ENCODE peak calls at places on chromosomes 12 and 14, in four cellular contexts. L is H1, I is HepG2, S is GM12878. K is an unnamed sample.

GRCh38 chr12:113709456-113709855 is 237.8 kb upstream of the LHX5 start:
- DNase-seq in L (no peak), S (no peak), I (no peak), K (no peak)

GRCh38 chr12:14454098-14454907 is 88.8 kb downstream of the ATF7IP start:
- DNase-seq in S (peak; percentile 30), I (peak; percentile 65), L (peak; percentile 15), K (peak; percentile 90)

GRCh38 chr12:113222730-113223531 is 1.7 kb downstream of the TPCN1 start:
- DNase-seq in I (peak; percentile 91), L (no peak), S (no peak), K (no peak)

GRCh38 chr12:110281549-110282342 is 699 bp downstream of the ATP2A2 start:
- DNase-seq in S (no peak), I (no peak), L (no peak), K (no peak)

GRCh38 chr12:57389033-57389432 is 41.8 kb downstream of the R3HDM2 start:
- DNase-seq in I (no peak), S (no peak), L (no peak), K (no peak)

GRCh38 chr14:92589213-92589852 is 75.8 kb downstream of the RIN3 start:
- DNase-seq in I (peak; percentile 34), L (no peak), S (no peak), K (no peak)

GRCh38 chr12:106058256-106059182 is 80.2 kb downstream of the NUAK1 start:
- DNase-seq in S (no peak), I (no peak), L (no peak), K (no peak)

GRCh38 chr12:94875525-94875924 is 128.0 kb downstream of the NDUFA12 start:
- DNase-seq in S (peak; percentile 86), I (peak; percentile 21), L (no peak), K (peak; percentile 49)

GRCh38 chr14:52891800-52892199 is 59.0 kb downstream of the FERMT2 start:
- DNase-seq in I (no peak), S (no peak), L (no peak), K (no peak)

GRCh38 chr14:51442513-51443175 is 202.6 kb downstream of the TMX1 start:
- DNase-seq in I (no peak), L (no peak), S (no peak), K (no peak)

GRCh38 chr14:77055981-77056380 is 27.5 kb upstream of the IRF2BPL start:
- DNase-seq in S (no peak), L (no peak), I (no peak), K (no peak)

GRCh38 chr14:105537580-105538474 is 11.4 kb downstream of the TMEM121 start:
- DNase-seq in L (no peak), S (no peak), I (no peak), K (no peak)

GRCh38 chr12:95788637-95789036 is 1.9 kb downstream of the NTN4 start:
- DNase-seq in I (no peak), L (no peak), S (no peak), K (no peak)

GRCh38 chr12:68932123-68932700 is 759 bp downstream of the CPM start:
- DNase-seq in L (no peak), I (no peak), S (peak; percentile 16), K (no peak)

DNA sequence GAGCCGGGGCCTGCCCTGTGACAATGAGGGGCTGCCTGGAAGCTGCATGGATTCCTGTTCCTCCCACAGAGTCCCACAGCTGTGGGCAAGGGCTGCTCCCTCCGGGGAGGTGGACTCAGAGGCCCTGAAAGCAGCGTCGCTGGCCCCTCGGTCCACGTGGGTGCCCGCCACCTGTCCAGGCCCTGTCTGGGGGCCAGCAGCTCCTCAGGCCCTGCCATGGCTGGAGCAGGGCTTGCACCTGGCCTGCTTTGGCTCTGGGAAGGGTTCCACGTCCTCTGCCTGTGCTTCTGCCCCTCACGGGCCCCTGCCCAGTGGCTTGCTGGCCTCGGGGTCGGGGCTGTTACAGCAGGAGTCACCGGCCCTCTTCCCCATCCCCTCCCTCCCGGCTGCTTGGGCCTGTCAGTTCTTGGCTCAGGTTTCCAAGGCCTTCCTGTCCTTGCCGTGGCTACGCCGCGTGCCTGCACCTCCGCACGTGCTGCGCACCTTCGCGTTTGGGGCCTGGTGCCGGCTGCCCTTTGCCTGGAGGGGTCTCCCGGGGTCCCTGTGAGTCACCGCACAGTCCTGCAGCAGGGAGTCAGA is 5.8 kb downstream of the FBRSL1 start:
- DNase-seq in L (no peak), I (no peak), S (no peak), K (no peak)
- H3K4me1 ChIP-seq in L (no peaks in the 10 kb centered on the region), I (peaks cover 56% of the 10 kb centered on the region), S (peaks cover 26% of the 10 kb centered on the region), K (peaks cover 47% of the 10 kb centered on the region)

GRCh38 chr14:100586153-100586519 is 1.1 kb downstream of the BEGAIN start:
- DNase-seq in I (no peak), S (no peak), L (no peak), K (no peak)

GRCh38 chr14:100587248-100587762 is at the start of gene BEGAIN:
- DNase-seq in S (no peak), L (no peak), I (no peak), K (no peak)

GRCh38 chr14:100585448-100586152 is 1.6 kb downstream of the BEGAIN start:
- DNase-seq in S (no peak), L (no peak), I (no peak), K (no peak)

GRCh38 chr14:100587763-100588411 is 670 bp upstream of the BEGAIN start:
- DNase-seq in S (no peak), I (no peak), L (no peak), K (no peak)

GRCh38 chr14:100586520-100587247 is 533 bp downstream of the BEGAIN start:
- DNase-seq in I (no peak), S (no peak), L (no peak), K (no peak)
- TF ChIP-seq SUZ12 in I (no peak), S (no peak), L (peak; percentile 68), K (no peak)

DNA sequence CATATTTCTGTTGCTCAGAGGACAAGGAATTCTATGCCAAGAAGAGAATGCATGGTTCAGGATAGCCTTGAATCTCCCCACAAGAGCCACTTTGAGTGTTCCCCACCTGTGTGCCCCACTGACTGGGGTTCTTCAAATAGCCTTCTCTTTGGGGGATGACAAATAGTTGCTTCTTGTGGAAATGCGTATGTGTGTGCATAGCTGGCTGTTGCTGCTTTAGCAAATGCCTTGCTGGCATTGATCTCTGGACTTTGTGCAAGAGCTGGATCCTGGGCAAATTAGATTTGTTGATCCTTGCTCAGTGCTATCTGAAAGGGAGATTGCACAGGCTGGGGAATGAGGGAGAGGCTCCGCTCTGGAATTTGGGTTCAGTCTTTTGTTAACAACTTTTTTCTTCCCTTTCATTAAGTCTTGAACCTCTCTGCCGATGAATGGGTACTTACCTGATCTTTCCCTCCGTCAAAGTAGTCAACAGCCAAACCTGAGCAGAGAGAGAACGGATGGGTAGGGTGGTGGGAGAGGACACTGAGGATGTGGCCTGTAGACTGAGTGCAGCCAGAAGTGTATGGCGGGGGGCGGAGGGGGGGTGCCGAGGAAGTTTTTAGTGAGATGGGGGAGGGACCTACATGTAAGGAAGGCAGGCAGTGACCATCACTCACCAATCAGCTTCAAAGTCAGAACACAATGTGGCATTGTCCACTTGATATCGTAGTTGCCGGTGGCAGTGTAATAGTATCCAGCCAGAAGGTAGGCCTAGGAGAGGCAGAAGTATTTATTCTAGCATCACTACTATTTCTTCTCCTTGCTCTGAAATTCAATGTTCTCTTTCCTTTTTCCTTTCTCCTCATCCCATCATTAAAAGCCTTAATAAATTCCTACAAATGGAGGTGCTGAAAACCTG is 10.7 kb downstream of the EMG1 start:
- DNase-seq in I (peak; percentile 96), L (no peak), S (no peak), K (no peak)
- TF ChIP-seq YY1 in I (no peak), L (no peak), S (no peak), K (no peak)

GRCh38 chr12:774051-774614 is 21.8 kb downstream of the WNK1 start:
- DNase-seq in I (no peak), S (no peak), L (no peak), K (no peak)
- H3K4me1 ChIP-seq in I (peaks cover 60% of the 10 kb centered on the region), S (peaks cover 4% of the 10 kb centered on the region), L (no peaks in the 10 kb centered on the region), K (peaks cover 6% of the 10 kb centered on the region)

DNA sequence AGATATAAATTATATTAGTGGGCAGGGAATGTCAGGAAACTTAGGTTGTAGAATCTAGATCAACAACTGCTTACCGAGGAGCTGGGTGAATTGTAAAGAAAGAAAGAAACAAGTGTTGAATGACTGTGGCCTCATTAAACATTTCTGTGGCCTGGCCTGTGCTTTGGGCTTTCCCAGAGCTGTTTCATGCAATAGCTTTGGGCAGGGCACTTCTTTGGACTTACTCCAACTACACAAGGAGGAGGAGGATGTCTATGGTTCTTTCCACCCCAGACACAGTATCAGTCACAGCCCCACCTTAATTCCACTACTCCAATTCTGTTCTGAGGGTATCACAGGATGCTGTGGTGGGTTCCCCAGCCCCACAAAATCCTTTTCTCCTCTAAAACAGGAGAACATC is 38.0 kb downstream of the DPF3 start:
- DNase-seq in S (peak; percentile 33), L (no peak), I (no peak), K (no peak)
- TF ChIP-seq SUZ12 in S (no peak), L (no peak), I (no peak), K (no peak)

GRCh38 chr12:25981597-25981996 is 23.1 kb downstream of the RASSF8 start:
- DNase-seq in S (no peak), L (no peak), I (no peak), K (no peak)

GRCh38 chr12:25977047-25977446 is 18.6 kb downstream of the RASSF8 start:
- DNase-seq in L (no peak), S (no peak), I (no peak), K (no peak)

GRCh38 chr12:25980035-25980434 is 21.6 kb downstream of the RASSF8 start:
- DNase-seq in I (no peak), L (no peak), S (no peak), K (no peak)

GRCh38 chr12:25979059-25979458 is 20.6 kb downstream of the RASSF8 start:
- DNase-seq in I (no peak), L (no peak), S (no peak), K (no peak)

GRCh38 chr12:25979563-25979962 is 21.1 kb downstream of the RASSF8 start:
- DNase-seq in I (no peak), L (no peak), S (no peak), K (no peak)
- TF ChIP-seq YY1 in I (no peak), L (no peak), S (no peak), K (no peak)

DNA sequence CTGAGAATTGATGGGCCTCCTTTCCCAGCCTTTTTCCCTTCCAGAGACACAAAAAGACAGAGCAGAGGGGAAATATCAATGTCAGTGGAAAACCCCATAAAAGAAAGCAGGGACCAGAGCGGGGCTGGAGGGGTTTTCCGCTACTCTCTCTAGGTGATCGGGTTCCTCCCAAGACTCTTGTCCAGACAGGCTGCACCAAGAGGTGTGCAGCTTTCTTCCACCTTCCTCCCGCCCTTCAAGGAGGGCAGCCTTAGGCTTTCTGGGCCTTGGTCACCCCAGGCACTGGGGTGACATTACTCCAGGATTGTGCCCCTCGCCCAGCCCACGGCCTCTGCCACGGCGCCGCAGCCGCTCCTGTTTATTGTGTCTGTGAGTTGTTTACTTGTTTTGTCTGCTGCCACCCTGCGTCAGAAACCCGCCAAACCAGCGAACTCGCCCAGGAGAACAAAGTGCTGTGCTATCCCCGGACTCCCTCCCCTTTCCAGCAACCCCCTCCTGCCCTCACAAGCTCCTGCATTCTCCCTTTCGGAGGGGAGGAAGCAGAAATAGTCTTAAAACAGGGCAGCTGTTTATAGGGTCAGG is 6.7 kb upstream of the HOXC6 start:
- DNase-seq in I (no peak), S (no peak), L (no peak), K (no peak)
- H3K4me1 ChIP-seq in I (peaks cover 5% of the 10 kb centered on the region), S (peaks cover 27% of the 10 kb centered on the region), L (no peaks in the 10 kb centered on the region), K (peaks cover 9% of the 10 kb centered on the region)

GRCh38 chr14:25944020-25944419 is 653.8 kb downstream of the NOVA1 start:
- DNase-seq in S (no peak), I (no peak), L (no peak), K (no peak)
- TF ChIP-seq SUZ12 in S (no peak), I (no peak), L (no peak), K (no peak)